ENCODE peak calls at places on chromosomes 4 and X, in five cellular contexts. F, J, V, E and I are unnamed samples.

GRCh38 chr4:136865591-136865990 is 666.7 kb downstream of the PCDH18 start:
- DNase-seq in V (no peak), E (no peak), F (no peak), J (no peak), I (no peak)

GRCh38 chr4:3473251-3473942 is 10.3 kb downstream of the DOK7 start:
- DNase-seq in E (no peak), V (peak), F (no peak), J (no peak), I (no peak)

GRCh38 chrX:8849462-8849861 is 48.3 kb upstream of the FAM9A start:
- DNase-seq in V (no peak), J (no peak), F (no peak), E (no peak), I (no peak)

GRCh38 chr4:53558061-53558801 is 33.1 kb downstream of the LNX1 start:
- DNase-seq in F (no peak), V (no peak), E (no peak), J (peak), I (no peak)

GRCh38 chr4:155666701-155667537 is at the start of gene GUCY1A1:
- DNase-seq in J (peak), F (peak), V (peak), E (peak), I (peak)

GRCh38 chr4:54901202-54901601 is 224.2 kb downstream of the KDR start:
- DNase-seq in E (no peak), V (no peak), F (no peak), J (no peak), I (no peak)

GRCh38 chr4:108920688-108921087 is 157.8 kb upstream of the ETNPPL start:
- DNase-seq in J (no peak), F (no peak), V (no peak), E (no peak), I (no peak)

GRCh38 chrX:123860506-123860840 is 620 bp downstream of the XIAP start:
- DNase-seq in E (peak), F (no peak), J (no peak), V (no peak), I (no peak)

GRCh38 chrX:72073614-72074013 is 58.1 kb downstream of the RTL5 start:
- DNase-seq in E (no peak), J (no peak), V (no peak), F (no peak), I (no peak)

GRCh38 chrX:17990542-17990941 is 129.4 kb upstream of the RAI2 start:
- DNase-seq in J (no peak), E (no peak), F (no peak), V (no peak), I (no peak)

GRCh38 chrX:154371771-154372300 is 2.6 kb downstream of the FLNA start:
- DNase-seq in V (no peak), J (no peak), E (no peak), F (no peak), I (no peak)

GRCh38 chrX:40176256-40176978 is 78.7 kb upstream of the BCOR start:
- DNase-seq in E (peak), F (peak), J (peak), V (peak), I (no peak)

GRCh38 chrX:19658030-19658429 is 142.7 kb upstream of the MAP3K15 start:
- DNase-seq in F (no peak), E (no peak), J (no peak), V (no peak), I (no peak)

GRCh38 chr4:38621004-38621684 is 42.9 kb upstream of the KLF3 start:
- DNase-seq in V (peak), F (no peak), E (no peak), J (no peak), I (no peak)

GRCh38 chrX:139091878-139092277 is 380.4 kb upstream of the FGF13 start:
- DNase-seq in V (no peak), E (no peak), J (no peak), F (no peak), I (no peak)